ENCODE peak calls at places on chromosome 9, in five cellular contexts. One of them, this sample, is unnamed.

GRCh38 chr9:19456996-19457693 is 48.3 kb downstream of the ACER2 start:
- DNase-seq in heart left ventricle: peak; percentile 54
- DNase-seq in H1: peak; percentile 65
- DNase-seq in kidney epithelial cell: no peak
- DNase-seq in fibroblast of lung: peak; percentile 83
- DNase-seq in this sample: peak; percentile 69

GRCh38 chr9:128505414-128505765 is 871 bp downstream of the GLE1 start:
- DNase-seq in heart left ventricle: no peak
- DNase-seq in H1: no peak
- DNase-seq in kidney epithelial cell: no peak
- DNase-seq in fibroblast of lung: peak; percentile 26
- DNase-seq in this sample: no peak

GRCh38 chr9:5625916-5626315 is 3.0 kb upstream of the RIC1 start:
- DNase-seq in heart left ventricle: no peak
- DNase-seq in H1: no peak
- DNase-seq in kidney epithelial cell: no peak
- DNase-seq in fibroblast of lung: no peak
- DNase-seq in this sample: no peak

GRCh38 chr9:2479056-2479565 is 142.5 kb upstream of the VLDLR start:
- DNase-seq in heart left ventricle: no peak
- DNase-seq in H1: no peak
- DNase-seq in kidney epithelial cell: no peak
- DNase-seq in fibroblast of lung: no peak
- DNase-seq in this sample: no peak

GRCh38 chr9:74555015-74555414 is 57.9 kb downstream of the RORB start:
- DNase-seq in heart left ventricle: no peak
- DNase-seq in H1: no peak
- DNase-seq in kidney epithelial cell: no peak
- DNase-seq in fibroblast of lung: no peak
- DNase-seq in this sample: no peak

GRCh38 chr9:89596937-89597555 is 7.8 kb upstream of the GADD45G start:
- DNase-seq in heart left ventricle: no peak
- DNase-seq in H1: no peak
- DNase-seq in kidney epithelial cell: no peak
- DNase-seq in fibroblast of lung: no peak
- DNase-seq in this sample: peak; percentile 3

GRCh38 chr9:94277885-94278536 is 18.9 kb downstream of the ZNF169 start:
- DNase-seq in heart left ventricle: no peak
- DNase-seq in H1: no peak
- DNase-seq in kidney epithelial cell: no peak
- DNase-seq in fibroblast of lung: no peak
- DNase-seq in this sample: no peak

GRCh38 chr9:122206118-122207046 is 22.4 kb downstream of the LHX6 start:
- DNase-seq in heart left ventricle: no peak
- DNase-seq in H1: no peak
- DNase-seq in kidney epithelial cell: peak; percentile 44
- DNase-seq in fibroblast of lung: peak; percentile 28
- DNase-seq in this sample: no peak

GRCh38 chr9:124675261-124676158 is 95.6 kb downstream of the NR6A1 start:
- DNase-seq in heart left ventricle: no peak
- DNase-seq in H1: no peak
- DNase-seq in kidney epithelial cell: no peak
- DNase-seq in fibroblast of lung: no peak
- DNase-seq in this sample: no peak

GRCh38 chr9:135802876-135803419 is 101.0 kb downstream of the KCNT1 start:
- DNase-seq in heart left ventricle: no peak
- DNase-seq in H1: no peak
- DNase-seq in kidney epithelial cell: no peak
- DNase-seq in fibroblast of lung: no peak
- DNase-seq in this sample: no peak

GRCh38 chr9:135146766-135147472 is 59.5 kb downstream of the OLFM1 start:
- DNase-seq in heart left ventricle: no peak
- DNase-seq in H1: no peak
- DNase-seq in kidney epithelial cell: no peak
- DNase-seq in fibroblast of lung: no peak
- DNase-seq in this sample: no peak

GRCh38 chr9:114000063-114000454 is 78.0 kb downstream of the AMBP start:
- DNase-seq in heart left ventricle: no peak
- DNase-seq in H1: no peak
- DNase-seq in kidney epithelial cell: no peak
- DNase-seq in fibroblast of lung: no peak
- DNase-seq in this sample: no peak

GRCh38 chr9:97985058-97985861 is 2.1 kb downstream of the ANP32B start:
- DNase-seq in heart left ventricle: no peak
- DNase-seq in H1: no peak
- DNase-seq in kidney epithelial cell: no peak
- DNase-seq in fibroblast of lung: peak; percentile 47
- DNase-seq in this sample: peak; percentile 54

GRCh38 chr9:97984188-97985057 is 1.3 kb downstream of the ANP32B start:
- DNase-seq in heart left ventricle: peak; percentile 84
- DNase-seq in H1: no peak
- DNase-seq in kidney epithelial cell: no peak
- DNase-seq in fibroblast of lung: peak; percentile 81
- DNase-seq in this sample: peak; percentile 78

GRCh38 chr9:97990259-97990658 is 7.1 kb downstream of the ANP32B start:
- DNase-seq in heart left ventricle: no peak
- DNase-seq in H1: no peak
- DNase-seq in kidney epithelial cell: peak; percentile 38
- DNase-seq in fibroblast of lung: peak; percentile 70
- DNase-seq in this sample: no peak

GRCh38 chr9:97986466-97986865 is 3.3 kb downstream of the ANP32B start:
- DNase-seq in heart left ventricle: no peak
- DNase-seq in H1: no peak
- DNase-seq in kidney epithelial cell: no peak
- DNase-seq in fibroblast of lung: peak; percentile 18
- DNase-seq in this sample: no peak

DNA sequence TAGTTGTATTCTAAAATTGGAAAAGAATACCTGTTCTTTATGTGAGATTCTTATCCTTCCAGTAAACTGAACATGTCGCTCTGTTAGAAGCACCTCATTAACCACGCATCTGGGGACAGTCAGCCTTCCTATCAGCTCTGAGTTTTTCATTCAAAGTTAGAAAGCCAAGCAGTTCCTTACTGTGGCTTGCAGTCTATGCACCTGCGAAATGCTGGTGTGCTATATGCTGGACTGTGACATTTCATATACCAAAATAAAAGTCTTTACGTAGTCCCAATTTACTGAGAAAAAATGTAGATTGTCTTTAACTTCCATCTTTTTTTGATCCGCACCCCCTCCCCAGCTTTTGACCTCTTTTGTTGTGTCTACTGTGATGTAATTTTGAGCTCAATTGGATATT is 4.3 kb downstream of the ANP32B start:
- DNase-seq in heart left ventricle: no peak
- DNase-seq in H1: no peak
- DNase-seq in kidney epithelial cell: no peak
- DNase-seq in fibroblast of lung: no peak
- DNase-seq in this sample: no peak
- H3K36me3 ChIP-seq in heart left ventricle: no peaks in the 10 kb centered on the region
- H3K36me3 ChIP-seq in H1: no peaks in the 10 kb centered on the region
- H3K36me3 ChIP-seq in kidney epithelial cell: no peaks in the 10 kb centered on the region
- H3K36me3 ChIP-seq in fibroblast of lung: no peaks in the 10 kb centered on the region
- H3K36me3 ChIP-seq in this sample: peaks cover 10% of the 10 kb centered on the region

GRCh38 chr9:127463382-127463781 is 12.1 kb downstream of the LRSAM1 start:
- DNase-seq in heart left ventricle: no peak
- DNase-seq in H1: no peak
- DNase-seq in kidney epithelial cell: no peak
- DNase-seq in fibroblast of lung: no peak
- DNase-seq in this sample: no peak

GRCh38 chr9:127463891-127464290 is 12.6 kb downstream of the LRSAM1 start:
- DNase-seq in heart left ventricle: peak; percentile 82
- DNase-seq in H1: no peak
- DNase-seq in kidney epithelial cell: no peak
- DNase-seq in fibroblast of lung: peak; percentile 28
- DNase-seq in this sample: no peak

GRCh38 chr9:127457191-127457878 is 6.0 kb downstream of the LRSAM1 start:
- DNase-seq in heart left ventricle: no peak
- DNase-seq in H1: no peak
- DNase-seq in kidney epithelial cell: no peak
- DNase-seq in fibroblast of lung: no peak
- DNase-seq in this sample: no peak

GRCh38 chr9:127455299-127455992 is 4.1 kb downstream of the LRSAM1 start:
- DNase-seq in heart left ventricle: peak; percentile 51
- DNase-seq in H1: no peak
- DNase-seq in kidney epithelial cell: no peak
- DNase-seq in fibroblast of lung: no peak
- DNase-seq in this sample: no peak

DNA sequence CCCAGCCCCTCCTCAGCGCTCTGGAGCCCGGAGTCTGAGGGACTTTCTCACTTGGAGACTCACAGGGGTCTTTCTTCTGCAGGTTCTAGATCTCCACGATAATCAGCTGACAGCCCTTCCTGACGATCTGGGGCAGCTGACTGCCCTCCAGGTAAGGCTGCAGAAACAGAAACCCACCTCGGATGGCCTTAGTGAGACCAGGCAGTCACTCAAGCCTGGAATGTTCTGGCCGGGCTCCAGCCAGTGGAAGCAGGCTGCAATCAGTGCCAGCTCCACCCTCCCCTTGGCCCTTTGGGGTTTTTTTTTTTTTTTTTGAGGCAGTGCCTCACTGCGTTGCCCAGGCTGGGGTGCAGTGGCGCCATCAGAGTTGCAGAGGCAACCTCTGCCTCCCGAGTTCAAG is 7.6 kb downstream of the LRSAM1 start:
- DNase-seq in heart left ventricle: peak; percentile 67
- DNase-seq in H1: no peak
- DNase-seq in kidney epithelial cell: no peak
- DNase-seq in fibroblast of lung: no peak
- DNase-seq in this sample: no peak
- H3K36me3 ChIP-seq in heart left ventricle: peaks cover 87% of the 10 kb centered on the region
- H3K36me3 ChIP-seq in H1: peaks cover 34% of the 10 kb centered on the region
- H3K36me3 ChIP-seq in kidney epithelial cell: peaks cover 2% of the 10 kb centered on the region
- H3K36me3 ChIP-seq in fibroblast of lung: peaks cover 14% of the 10 kb centered on the region
- H3K36me3 ChIP-seq in this sample: peaks cover 45% of the 10 kb centered on the region

GRCh38 chr9:101543098-101543735 is 9.6 kb downstream of the RNF20 start:
- DNase-seq in heart left ventricle: no peak
- DNase-seq in H1: no peak
- DNase-seq in kidney epithelial cell: no peak
- DNase-seq in fibroblast of lung: no peak
- DNase-seq in this sample: no peak

GRCh38 chr9:101536938-101537337 is 3.3 kb downstream of the RNF20 start:
- DNase-seq in heart left ventricle: no peak
- DNase-seq in H1: no peak
- DNase-seq in kidney epithelial cell: no peak
- DNase-seq in fibroblast of lung: peak; percentile 56
- DNase-seq in this sample: peak; percentile 58

GRCh38 chr9:101536351-101536750 is 2.7 kb downstream of the RNF20 start:
- DNase-seq in heart left ventricle: no peak
- DNase-seq in H1: no peak
- DNase-seq in kidney epithelial cell: no peak
- DNase-seq in fibroblast of lung: peak; percentile 50
- DNase-seq in this sample: no peak

GRCh38 chr9:101540069-101540468 is 6.4 kb downstream of the RNF20 start:
- DNase-seq in heart left ventricle: no peak
- DNase-seq in H1: no peak
- DNase-seq in kidney epithelial cell: no peak
- DNase-seq in fibroblast of lung: no peak
- DNase-seq in this sample: no peak
- H3K36me3 ChIP-seq in heart left ventricle: peaks cover 92% of the 10 kb centered on the region
- H3K36me3 ChIP-seq in H1: peaks cover 53% of the 10 kb centered on the region
- H3K36me3 ChIP-seq in kidney epithelial cell: no peaks in the 10 kb centered on the region
- H3K36me3 ChIP-seq in fibroblast of lung: peaks cover 2% of the 10 kb centered on the region
- H3K36me3 ChIP-seq in this sample: peaks cover 25% of the 10 kb centered on the region

DNA sequence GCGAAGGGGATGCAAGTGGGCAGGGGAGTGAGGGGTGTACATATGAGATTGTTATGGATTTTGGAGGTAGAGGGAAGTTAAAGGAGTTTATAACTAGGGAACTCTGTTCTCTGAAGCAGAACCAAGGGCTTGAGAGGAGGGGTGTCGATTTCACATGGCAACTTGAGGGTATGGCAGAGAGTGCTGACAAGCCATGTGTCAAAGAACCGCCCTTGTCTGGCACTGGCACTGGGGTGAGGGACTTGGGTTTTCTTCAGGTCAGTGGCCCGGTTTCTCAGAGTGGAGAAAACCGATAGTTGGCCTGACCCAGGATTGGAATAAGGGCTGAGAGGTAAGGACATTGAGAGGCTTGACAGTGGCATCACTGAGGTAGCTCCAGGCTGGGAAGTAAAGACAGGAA is 47.7 kb upstream of the TESK1 start:
- DNase-seq in heart left ventricle: no peak
- DNase-seq in H1: no peak
- DNase-seq in kidney epithelial cell: no peak
- DNase-seq in fibroblast of lung: no peak
- DNase-seq in this sample: no peak
- H3K36me3 ChIP-seq in heart left ventricle: peaks cover 70% of the 10 kb centered on the region
- H3K36me3 ChIP-seq in H1: no peaks in the 10 kb centered on the region
- H3K36me3 ChIP-seq in kidney epithelial cell: peaks cover 3% of the 10 kb centered on the region
- H3K36me3 ChIP-seq in fibroblast of lung: peaks cover 30% of the 10 kb centered on the region
- H3K36me3 ChIP-seq in this sample: peaks cover 4% of the 10 kb centered on the region

GRCh38 chr9:131524578-131525315 is 6.3 kb downstream of the UCK1 start:
- DNase-seq in heart left ventricle: no peak
- DNase-seq in H1: no peak
- DNase-seq in kidney epithelial cell: no peak
- DNase-seq in fibroblast of lung: peak; percentile 16
- DNase-seq in this sample: no peak
- H3K36me3 ChIP-seq in heart left ventricle: peaks cover 100% of the 10 kb centered on the region
- H3K36me3 ChIP-seq in H1: peaks cover 69% of the 10 kb centered on the region
- H3K36me3 ChIP-seq in kidney epithelial cell: peaks cover 10% of the 10 kb centered on the region
- H3K36me3 ChIP-seq in fibroblast of lung: peaks cover 36% of the 10 kb centered on the region
- H3K36me3 ChIP-seq in this sample: peaks cover 93% of the 10 kb centered on the region

DNA sequence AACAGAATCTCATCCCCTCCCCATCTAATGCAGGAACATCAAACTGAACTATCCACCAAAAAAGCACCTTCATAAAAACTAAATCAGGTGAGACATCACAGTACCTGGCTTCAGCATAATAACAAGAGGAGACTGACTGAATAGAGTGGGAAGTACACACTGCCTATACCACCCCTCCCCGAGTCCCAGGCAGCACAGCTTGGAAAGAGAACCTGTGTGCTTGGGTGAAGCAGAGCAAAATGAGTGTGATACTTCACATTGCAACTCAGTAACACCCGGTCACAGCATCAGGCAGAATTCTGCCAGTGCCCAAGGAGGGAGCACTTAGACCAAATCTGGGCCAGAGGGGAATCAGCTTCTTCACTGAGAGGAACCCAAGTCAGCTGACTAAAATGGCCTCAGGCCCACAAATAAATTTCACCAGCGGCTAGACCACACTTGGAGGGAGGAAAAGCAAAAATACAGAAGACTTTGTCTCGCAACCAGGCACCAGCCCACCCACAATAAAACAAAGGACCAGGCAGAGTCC is 69.3 kb upstream of the OR2K2 start:
- DNase-seq in heart left ventricle: no peak
- DNase-seq in H1: no peak
- DNase-seq in kidney epithelial cell: no peak
- DNase-seq in fibroblast of lung: no peak
- DNase-seq in this sample: no peak
- H3K36me3 ChIP-seq in heart left ventricle: peaks cover 100% of the 10 kb centered on the region
- H3K36me3 ChIP-seq in H1: peaks cover 31% of the 10 kb centered on the region
- H3K36me3 ChIP-seq in kidney epithelial cell: peaks cover 1% of the 10 kb centered on the region
- H3K36me3 ChIP-seq in fibroblast of lung: peaks cover 4% of the 10 kb centered on the region
- H3K36me3 ChIP-seq in this sample: peaks cover 51% of the 10 kb centered on the region

GRCh38 chr9:99231708-99232107 is 9.6 kb downstream of the SEC61B start:
- DNase-seq in heart left ventricle: peak; percentile 33
- DNase-seq in H1: no peak
- DNase-seq in kidney epithelial cell: no peak
- DNase-seq in fibroblast of lung: peak; percentile 8
- DNase-seq in this sample: no peak
- H3K36me3 ChIP-seq in heart left ventricle: peaks cover 62% of the 10 kb centered on the region
- H3K36me3 ChIP-seq in H1: peaks cover 29% of the 10 kb centered on the region
- H3K36me3 ChIP-seq in kidney epithelial cell: peaks cover 3% of the 10 kb centered on the region
- H3K36me3 ChIP-seq in fibroblast of lung: peaks cover 11% of the 10 kb centered on the region
- H3K36me3 ChIP-seq in this sample: peaks cover 30% of the 10 kb centered on the region